ENCODE peak calls at places on chromosomes 2 and 18, in four cellular contexts. Z, M, B and T are unnamed samples.

GRCh38 chr2:96131818-96132745 is 6.2 kb downstream of the ASTL start:
- DNase-seq in B (no peak), Z (no peak), M (no peak), T (no peak)

GRCh38 chr18:37442477-37442876 is 123.1 kb downstream of the CELF4 start:
- DNase-seq in B (no peak), Z (no peak), M (no peak), T (no peak)

GRCh38 chr2:180456811-180457210 is 449.7 kb upstream of the CWC22 start:
- DNase-seq in Z (no peak), M (no peak), B (no peak), T (no peak)

GRCh38 chr18:70221156-70221910 is 15.8 kb upstream of the RTTN start:
- DNase-seq in B (peak; percentile 52), M (no peak), Z (no peak), T (no peak)

GRCh38 chr2:38598200-38598990 is 4.3 kb downstream of the HNRNPLL start:
- DNase-seq in B (no peak), M (no peak), Z (no peak), T (no peak)

GRCh38 chr2:144086965-144087364 is 433.0 kb downstream of the ZEB2 start:
- DNase-seq in M (peak; percentile 68), B (no peak), Z (no peak), T (no peak)

GRCh38 chr18:3623769-3624545 is 174.0 kb downstream of the TGIF1 start:
- DNase-seq in Z (peak; percentile 85), M (peak; percentile 98), B (peak; percentile 83), T (peak; percentile 90)

GRCh38 chr18:10893761-10894160 is 255.6 kb downstream of the PIEZO2 start:
- DNase-seq in Z (no peak), M (no peak), B (no peak), T (no peak)

GRCh38 chr2:168565112-168565511 is 109.0 kb downstream of the CERS6 start:
- DNase-seq in Z (peak; percentile 60), M (peak; percentile 61), B (no peak), T (no peak)

DNA sequence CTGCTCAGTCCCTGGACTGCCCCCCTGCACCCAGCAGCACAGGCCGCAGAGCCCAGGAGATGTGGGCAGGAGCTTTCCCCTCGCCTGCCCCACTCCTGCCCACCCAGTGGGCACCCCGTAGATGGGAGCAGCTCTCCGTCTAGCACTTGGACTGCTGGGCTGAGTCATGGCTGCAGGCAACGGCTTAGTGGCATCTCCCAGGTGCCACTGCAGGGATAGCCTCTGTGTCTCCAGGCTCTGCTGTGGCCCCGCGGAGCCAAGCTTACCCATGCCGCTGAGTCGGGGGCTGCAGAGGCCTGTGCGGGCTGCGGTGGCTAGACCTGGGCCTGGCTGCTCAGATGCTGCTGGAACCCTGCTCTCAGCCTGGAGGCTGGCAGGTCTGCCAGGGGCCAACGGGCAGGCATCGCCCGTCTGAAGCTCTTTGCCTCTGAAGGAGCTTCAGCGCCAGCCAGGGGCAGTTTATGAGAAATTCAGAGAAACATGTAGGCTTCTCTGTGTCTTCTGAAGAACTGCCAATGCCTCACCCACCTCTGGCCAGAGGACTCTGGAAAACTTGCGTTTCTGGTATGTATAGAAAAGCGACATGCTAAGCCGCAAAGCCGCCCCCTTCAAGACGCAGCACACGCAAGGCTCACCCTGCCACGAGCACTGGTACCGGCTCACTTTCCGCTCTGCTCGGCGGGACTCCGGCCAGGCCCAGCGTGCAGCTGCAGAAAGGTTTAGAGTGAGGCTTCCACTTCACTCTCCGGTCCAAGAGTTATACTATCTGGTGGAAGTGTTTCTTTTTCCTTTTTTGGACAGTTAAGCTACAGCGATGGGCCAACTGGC is 92.1 kb upstream of the CTDP1 start:
- DNase-seq in M (no peak), Z (no peak), B (no peak), T (no peak)
- H3K4me1 ChIP-seq in M (peaks cover 6% of the 10 kb centered on the region), Z (peaks cover 13% of the 10 kb centered on the region), B (peaks cover 23% of the 10 kb centered on the region), T (peaks cover 9% of the 10 kb centered on the region)

GRCh38 chr18:77119101-77119850 is 13.3 kb downstream of the MBP start:
- DNase-seq in M (no peak), Z (no peak), B (no peak), T (no peak)
- H3K4me1 ChIP-seq in M (peaks cover under 1% of the 10 kb centered on the region), Z (peaks cover 22% of the 10 kb centered on the region), B (peaks cover 3% of the 10 kb centered on the region), T (no peaks in the 10 kb centered on the region)

GRCh38 chr18:75161629-75162028 is 47.3 kb downstream of the PTGR3 start:
- DNase-seq in B (no peak), Z (no peak), M (no peak), T (peak; percentile 8)
- H3K4me1 ChIP-seq in B (peaks cover 16% of the 10 kb centered on the region), Z (no peaks in the 10 kb centered on the region), M (no peaks in the 10 kb centered on the region), T (no peaks in the 10 kb centered on the region)

GRCh38 chr2:234794866-234795265 is 157.0 kb upstream of the SH3BP4 start:
- DNase-seq in B (no peak), M (no peak), Z (no peak), T (no peak)
- H3K4me1 ChIP-seq in B (peaks cover 6% of the 10 kb centered on the region), M (no peaks in the 10 kb centered on the region), Z (peaks cover 6% of the 10 kb centered on the region), T (no peaks in the 10 kb centered on the region)

DNA sequence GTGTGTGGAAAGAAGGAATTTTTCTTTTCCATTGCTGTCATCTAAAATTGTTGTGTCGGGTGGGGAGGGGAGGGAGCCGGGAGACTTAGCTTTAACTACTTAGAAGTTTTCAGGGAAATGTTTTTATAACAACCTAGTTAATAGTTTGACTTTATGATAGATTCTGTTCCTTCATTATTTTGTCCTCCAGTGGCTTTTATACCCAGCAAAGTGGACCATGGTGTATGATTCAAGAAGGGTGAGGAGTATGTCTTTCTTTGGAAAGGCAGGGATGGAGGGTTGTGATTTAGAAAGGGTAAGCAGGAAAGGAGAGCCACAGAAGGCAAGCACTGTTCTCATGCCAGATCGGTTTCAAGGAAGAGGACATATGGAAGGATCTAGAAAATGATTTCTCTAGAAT is 261.8 kb downstream of the NEDD4L start:
- DNase-seq in B (no peak), M (no peak), Z (no peak), T (no peak)
- H3K4me1 ChIP-seq in B (no peaks in the 10 kb centered on the region), M (no peaks in the 10 kb centered on the region), Z (peaks cover 10% of the 10 kb centered on the region), T (peaks cover 3% of the 10 kb centered on the region)

GRCh38 chr2:41935806-41936205 is 112.0 kb upstream of the PKDCC start:
- DNase-seq in B (no peak), Z (no peak), M (no peak), T (no peak)
- H3K4me1 ChIP-seq in B (peaks cover 19% of the 10 kb centered on the region), Z (peaks cover 54% of the 10 kb centered on the region), M (peaks cover 49% of the 10 kb centered on the region), T (peaks cover 85% of the 10 kb centered on the region)

DNA sequence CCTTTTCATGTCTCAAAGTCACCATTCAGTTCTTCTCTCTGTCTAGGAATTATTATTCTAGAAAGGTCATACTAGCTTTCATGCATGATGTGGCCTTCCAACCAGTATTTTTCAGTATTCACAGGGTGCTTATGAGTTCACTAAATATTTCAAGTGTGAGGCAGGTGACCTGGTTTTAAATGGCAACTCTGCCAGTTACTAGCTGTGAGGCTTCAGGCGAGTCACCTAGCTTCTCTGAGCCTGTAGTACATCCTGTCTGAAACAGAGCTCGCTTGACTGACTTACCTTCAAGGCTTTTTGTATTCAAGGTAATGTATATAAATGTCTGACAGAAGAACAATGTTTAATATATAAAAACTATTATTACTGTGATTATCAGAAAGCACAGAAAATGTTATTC is 19.4 kb upstream of the ACVR1 start:
- DNase-seq in M (peak; percentile 36), Z (no peak), B (no peak), T (no peak)
- H3K4me1 ChIP-seq in M (peaks cover 24% of the 10 kb centered on the region), Z (peaks cover 6% of the 10 kb centered on the region), B (peaks cover 2% of the 10 kb centered on the region), T (peaks cover 4% of the 10 kb centered on the region)

GRCh38 chr2:134288814-134289213 is 34.9 kb downstream of the MGAT5 start:
- DNase-seq in B (no peak), Z (no peak), M (no peak), T (no peak)
- H3K4me1 ChIP-seq in B (no peaks in the 10 kb centered on the region), Z (no peaks in the 10 kb centered on the region), M (no peaks in the 10 kb centered on the region), T (no peaks in the 10 kb centered on the region)

GRCh38 chr18:31793531-31793930 is 32.9 kb upstream of the SLC25A52 start:
- DNase-seq in B (no peak), Z (no peak), M (no peak), T (no peak)

GRCh38 chr18:31791817-31792579 is 31.3 kb upstream of the SLC25A52 start:
- DNase-seq in B (no peak), Z (no peak), M (no peak), T (no peak)

GRCh38 chr18:31792580-31792911 is 31.9 kb upstream of the SLC25A52 start:
- DNase-seq in Z (no peak), M (no peak), B (no peak), T (no peak)

GRCh38 chr18:31789409-31789808 is 28.7 kb upstream of the SLC25A52 start:
- DNase-seq in M (no peak), Z (no peak), B (no peak), T (no peak)
- H3K4me1 ChIP-seq in M (no peaks in the 10 kb centered on the region), Z (peaks cover 8% of the 10 kb centered on the region), B (no peaks in the 10 kb centered on the region), T (no peaks in the 10 kb centered on the region)